ENCODE peak calls at places on chromosomes 12 and 14, in nine cellular contexts. D is T-helper 17 cell, K is naive B cell, O is neuronal stem cell, Q is ELF-1, W is D341Med, B is smooth muscle cell of the brain vasculature, I is lower leg skin, N is NCI-H1092 treated with DMSO at 0.1 percent for 48 hours. A is an unnamed sample.

GRCh38 chr14:36383674-36384421 is 63.4 kb upstream of the MBIP start:
- DNase-seq in D (no peak), N (no peak), W (no peak), K (no peak), I (peak), Q (peak), O (no peak), B (no peak), A (no peak)

GRCh38 chr14:65370890-65371289 is 41.6 kb upstream of the FUT8 start:
- DNase-seq in W (no peak), D (no peak), K (no peak), O (no peak), N (no peak), Q (no peak), B (no peak), I (no peak), A (no peak)

GRCh38 chr12:2586159-2587035 is 208.4 kb upstream of the FKBP4 start:
- DNase-seq in K (no peak), B (no peak), O (no peak), Q (peak), D (no peak), N (peak), I (no peak), W (no peak), A (no peak)

GRCh38 chr14:46496409-46496808 is 155.2 kb downstream of the RPL10L start:
- DNase-seq in D (no peak), B (no peak), O (no peak), I (no peak), W (no peak), K (no peak), Q (no peak), N (no peak), A (no peak)

GRCh38 chr12:74538491-74539258 is 1.0 kb downstream of the ATXN7L3B start:
- DNase-seq in O (no peak), Q (peak), W (peak), B (no peak), K (peak), N (no peak), I (no peak), D (no peak), A (no peak)

GRCh38 chr12:112820796-112821195 is 29.2 kb downstream of the RPH3A start:
- DNase-seq in I (no peak), N (no peak), K (no peak), Q (no peak), O (no peak), D (no peak), B (no peak), W (no peak), A (no peak)

GRCh38 chr14:24334431-24335271 is at the start of gene ADCY4:
- DNase-seq in N (no peak), K (no peak), D (no peak), Q (peak), I (peak), W (no peak), B (no peak), O (no peak), A (no peak)

GRCh38 chr14:31263485-31264133 is 56.0 kb upstream of the HECTD1 start:
- DNase-seq in O (no peak), B (peak), K (no peak), N (no peak), D (no peak), I (peak), W (no peak), Q (peak), A (peak)

GRCh38 chr14:90695997-90696681 is 120.1 kb downstream of the TTC7B start:
- DNase-seq in N (no peak), O (no peak), D (no peak), K (no peak), B (no peak), W (no peak), Q (no peak), I (no peak), A (no peak)

GRCh38 chr14:51289169-51289568 is 49.1 kb downstream of the TMX1 start:
- DNase-seq in K (no peak), N (no peak), W (no peak), B (no peak), D (no peak), O (no peak), Q (no peak), I (no peak), A (no peak)

A was measured in pulmonary artery endothelial cell.